ENCODE peak calls at places on chromosomes 11 and 22, in eight cellular contexts. L is choroid plexus epithelial cell, C is adrenal gland, K is spleen, U is kidney, P is keratinocyte, Q is heart right ventricle, B is uterus. J is an unnamed sample.

GRCh38 chr22:44882226-44882905 is 127.4 kb downstream of the PHF21B start:
- DNase-seq in L (no peak), C (no peak), K (peak; percentile 37), U (peak; percentile 39), P (no peak), Q (no peak), B (no peak), J (no peak)

GRCh38 chr22:50304528-50305392 is 2.7 kb downstream of the PLXNB2 start:
- DNase-seq in L (no peak), C (peak; percentile 64), K (no peak), U (no peak), P (no peak), Q (peak; percentile 54), B (peak; percentile 53), J (no peak)

GRCh38 chr11:113091578-113091844 is 130.3 kb downstream of the NCAM1 start:
- DNase-seq in L (peak; percentile 30), C (no peak), K (no peak), U (no peak), P (no peak), Q (no peak), B (no peak), J (no peak)

GRCh38 chr11:70483077-70483861 is 84.9 kb downstream of the CTTN start:
- DNase-seq in L (peak; percentile 71), C (peak; percentile 64), K (no peak), U (peak; percentile 78), P (no peak), Q (peak; percentile 37), B (no peak), J (peak; percentile 31)

GRCh38 chr11:67351275-67352005 is 1.9 kb downstream of the POLD4 start:
- DNase-seq in L (peak; percentile 86), C (peak; percentile 57), K (peak; percentile 90), U (peak; percentile 56), P (no peak), Q (peak; percentile 59), B (peak; percentile 68), J (no peak)

GRCh38 chr11:112366777-112367176 is 106.1 kb upstream of the PLET1 start:
- DNase-seq in L (peak; percentile 90), C (no peak), K (no peak), U (no peak), P (no peak), Q (no peak), B (no peak), J (no peak)

GRCh38 chr11:2138436-2139117 is 612 bp downstream of the IGF2 start:
- DNase-seq in L (no peak), C (no peak), K (no peak), U (peak; percentile 74), P (no peak), Q (peak; percentile 25), B (no peak), J (no peak)

GRCh38 chr22:47811971-47812370 is 1049.5 kb downstream of the TBC1D22A start:
- DNase-seq in L (no peak), C (no peak), K (no peak), U (no peak), P (no peak), Q (no peak), B (no peak), J (no peak)

GRCh38 chr22:32413715-32414114 is 1.7 kb upstream of the RTCB start:
- DNase-seq in L (peak; percentile 69), C (no peak), K (no peak), U (no peak), P (no peak), Q (no peak), B (no peak), J (no peak)

GRCh38 chr11:15873501-15873900 is 482.8 kb downstream of the SOX6 start:
- DNase-seq in L (no peak), C (no peak), K (no peak), U (no peak), P (no peak), Q (no peak), B (no peak), J (no peak)

GRCh38 chr11:106063009-106063408 is 14.1 kb downstream of the KBTBD3 start:
- DNase-seq in L (no peak), C (no peak), K (no peak), U (no peak), P (no peak), Q (no peak), B (no peak), J (no peak)

GRCh38 chr22:29917052-29917902 is 34.3 kb downstream of the MTMR3 start:
- DNase-seq in L (peak; percentile 42), C (peak; percentile 80), K (no peak), U (no peak), P (no peak), Q (peak; percentile 23), B (peak; percentile 30), J (no peak)

DNA sequence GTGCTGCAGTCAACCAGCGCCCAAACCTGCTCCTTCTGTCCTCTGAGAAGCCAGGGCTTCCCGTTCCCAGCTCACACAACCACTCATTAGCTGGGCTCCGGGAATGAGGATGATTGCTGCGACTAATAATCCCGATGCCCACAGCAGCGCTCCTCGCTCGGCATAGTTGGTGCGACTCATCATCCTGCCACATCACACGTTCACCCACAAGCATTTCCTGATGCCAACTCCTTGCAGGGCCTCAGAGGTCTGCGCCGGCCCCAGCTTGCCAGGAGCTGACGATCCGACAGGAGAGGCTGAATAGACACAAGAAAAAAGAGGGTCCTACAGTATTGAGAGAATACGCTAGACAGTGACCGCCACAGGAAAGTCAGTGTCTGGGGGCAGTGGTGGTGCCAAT is 10.6 kb upstream of the CSNK1E start:
- DNase-seq in L (peak; percentile 21), C (no peak), K (no peak), U (no peak), P (no peak), Q (no peak), B (no peak), J (no peak)
- H3K4me3 ChIP-seq in L (no peak overlapping the region), C (no peak overlapping the region), K (no peak overlapping the region), U (no peak overlapping the region), P (peak overlapping the region; percentile 42), Q (no peak overlapping the region), B (no peak overlapping the region), J (no peak overlapping the region)

GRCh38 chr11:95143106-95143681 is 53.5 kb downstream of the ENDOD1 start:
- DNase-seq in L (no peak), C (no peak), K (no peak), U (no peak), P (no peak), Q (no peak), B (no peak), J (no peak)

GRCh38 chr11:95138448-95138847 is 48.8 kb downstream of the ENDOD1 start:
- DNase-seq in L (peak; percentile 58), C (no peak), K (no peak), U (no peak), P (no peak), Q (no peak), B (no peak), J (no peak)

GRCh38 chr11:95142431-95142830 is 52.8 kb downstream of the ENDOD1 start:
- DNase-seq in L (no peak), C (no peak), K (no peak), U (no peak), P (no peak), Q (no peak), B (no peak), J (no peak)

GRCh38 chr11:95137299-95137698 is 47.7 kb downstream of the ENDOD1 start:
- DNase-seq in L (no peak), C (no peak), K (no peak), U (no peak), P (no peak), Q (no peak), B (no peak), J (no peak)

DNA sequence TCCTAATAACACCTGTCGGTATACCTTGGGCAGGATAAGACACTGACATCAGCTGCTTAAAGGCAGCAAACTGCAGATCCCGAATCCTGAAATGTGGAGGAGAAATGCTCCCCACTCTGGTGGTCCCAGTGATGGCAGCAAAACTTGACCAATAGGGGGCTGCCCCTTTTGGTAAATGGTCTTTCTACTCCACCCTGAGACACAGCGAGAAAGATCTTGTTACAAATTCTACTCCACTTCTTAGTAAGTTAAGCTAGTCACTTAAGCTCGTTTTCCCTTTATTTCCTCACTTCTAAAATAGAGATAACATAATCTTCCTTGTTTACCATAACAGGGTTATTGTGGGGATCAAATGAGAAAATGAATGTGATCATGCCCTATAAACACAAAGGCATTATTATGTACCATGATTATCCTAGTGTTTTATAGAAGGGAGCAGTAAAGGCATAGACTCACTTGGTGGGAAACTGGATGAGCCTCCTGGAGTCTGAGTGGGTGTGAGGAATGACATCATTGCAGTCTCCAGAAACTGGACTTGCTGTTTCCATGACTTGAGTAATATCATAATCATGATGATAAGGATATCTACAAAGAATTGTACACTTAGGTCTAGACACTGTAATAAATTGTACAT is 50.9 kb downstream of the ENDOD1 start:
- DNase-seq in L (peak; percentile 67), C (no peak), K (no peak), U (no peak), P (no peak), Q (no peak), B (no peak), J (no peak)
- TF ChIP-seq CTCF in L (no peak), C (no peak), K (no peak), U (no peak), P (no peak), Q (no peak), B (no peak), J (no peak)

GRCh38 chr11:35144103-35144741 is 5.3 kb downstream of the CD44 start:
- DNase-seq in L (peak; percentile 81), C (no peak), K (peak; percentile 89), U (no peak), P (no peak), Q (no peak), B (no peak), J (peak; percentile 52)

GRCh38 chr11:35146711-35147110 is 7.7 kb downstream of the CD44 start:
- DNase-seq in L (no peak), C (no peak), K (no peak), U (no peak), P (no peak), Q (no peak), B (no peak), J (no peak)

GRCh38 chr11:35146074-35146521 is 7.1 kb downstream of the CD44 start:
- DNase-seq in L (no peak), C (no peak), K (no peak), U (no peak), P (no peak), Q (no peak), B (no peak), J (no peak)

GRCh38 chr11:35144811-35145210 is 5.8 kb downstream of the CD44 start:
- DNase-seq in L (peak; percentile 61), C (no peak), K (no peak), U (no peak), P (no peak), Q (no peak), B (no peak), J (no peak)

DNA sequence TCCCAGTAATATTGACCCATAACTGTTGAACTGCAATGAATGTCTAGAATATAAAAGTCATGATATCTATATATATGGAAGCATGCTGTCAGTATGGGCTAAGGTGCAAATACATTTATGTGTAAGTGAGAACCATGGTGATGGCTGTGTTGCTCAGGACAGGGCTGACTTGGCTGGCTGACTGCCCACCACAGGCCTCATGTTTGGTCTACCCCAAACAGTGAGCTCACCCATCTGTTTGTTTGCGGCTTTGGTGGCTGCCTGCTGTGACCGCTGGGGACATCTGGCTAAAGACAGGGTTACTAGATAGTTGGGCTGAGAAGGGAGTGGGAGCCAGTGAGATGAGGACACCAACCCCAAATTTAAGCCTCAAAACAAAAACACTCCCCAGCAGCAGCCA is 6.3 kb downstream of the CD44 start:
- DNase-seq in L (peak; percentile 61), C (no peak), K (no peak), U (no peak), P (no peak), Q (no peak), B (no peak), J (no peak)
- H3K4me3 ChIP-seq in L (no peak overlapping the region), C (no peak overlapping the region), K (no peak overlapping the region), U (no peak overlapping the region), P (peak overlapping the region; percentile 92), Q (no peak overlapping the region), B (no peak overlapping the region), J (peak overlapping the region; percentile 96)

GRCh38 chr22:41367039-41367679 is 14.6 kb upstream of the TEF start:
- DNase-seq in L (peak; percentile 99), C (peak; percentile 98), K (peak; percentile 92), U (peak; percentile 99), P (peak; percentile 88), Q (peak; percentile 98), B (peak; percentile 98), J (peak; percentile 80)
- TF ChIP-seq CTCF in L (peak; percentile 53), C (no peak), K (no peak), U (peak; percentile 41), P (peak; percentile 16), Q (peak; percentile 31), B (peak; percentile 13), J (no peak)